ENCODE peak calls at places on chromosomes 11 and 22, in four cellular contexts. M is RWPE1, V is left ventricle myocardium inferior, F is left lung. R is an unnamed sample.

GRCh38 chr11:10407055-10407454 is 48.0 kb upstream of the AMPD3 start:
- DNase-seq in M (peak; percentile 66), V (no peak), F (no peak), R (no peak)

GRCh38 chr22:45268167-45268957 is 16.4 kb upstream of the UPK3A start:
- DNase-seq in M (no peak), V (no peak), F (no peak), R (no peak)

GRCh38 chr11:15327786-15328231 is 213.1 kb downstream of the INSC start:
- DNase-seq in M (peak; percentile 21), V (peak; percentile 33), F (no peak), R (peak; percentile 35)

GRCh38 chr11:134662629-134663360 is 250.8 kb upstream of the B3GAT1 start:
- DNase-seq in M (no peak), V (no peak), F (no peak), R (peak; percentile 6)

GRCh38 chr22:43244803-43245527 is 58.0 kb upstream of the TTLL12 start:
- DNase-seq in M (no peak), V (no peak), F (no peak), R (no peak)

GRCh38 chr11:2762451-2762850 is 62.7 kb upstream of the KCNQ1OT1 start:
- DNase-seq in M (no peak), V (no peak), F (no peak), R (no peak)

GRCh38 chr11:117900720-117901440 is 24.4 kb upstream of the FXYD6 start:
- DNase-seq in M (peak; percentile 30), V (no peak), F (no peak), R (no peak)

GRCh38 chr22:31652911-31653684 is 8.9 kb downstream of the PISD start:
- DNase-seq in M (no peak), V (no peak), F (no peak), R (no peak)

GRCh38 chr11:118001494-118001971 is 15.3 kb downstream of the IL10RA start:
- DNase-seq in M (no peak), V (no peak), F (no peak), R (no peak)

GRCh38 chr11:15864021-15864805 is 492.1 kb downstream of the SOX6 start:
- DNase-seq in M (no peak), V (no peak), F (no peak), R (no peak)

GRCh38 chr11:129592191-129592590 is 216.5 kb downstream of the BARX2 start:
- DNase-seq in M (no peak), V (no peak), F (no peak), R (no peak)

GRCh38 chr11:122180435-122180834 is 64.4 kb upstream of the BLID start:
- DNase-seq in M (peak; percentile 78), V (no peak), F (no peak), R (no peak)

GRCh38 chr22:35357883-35358621 is 22.8 kb upstream of the HMOX1 start:
- DNase-seq in M (peak; percentile 76), V (no peak), F (no peak), R (no peak)

GRCh38 chr22:31944700-31945477 is 554 bp downstream of the YWHAH start:
- DNase-seq in M (peak; percentile 20), V (peak; percentile 65), F (peak; percentile 92), R (peak; percentile 41)

GRCh38 chr22:26416670-26417270 is 12.3 kb upstream of the ASPHD2 start:
- DNase-seq in M (peak; percentile 79), V (no peak), F (no peak), R (no peak)

GRCh38 chr11:11338304-11338703 is 14.7 kb downstream of the CSNK2A3 start:
- DNase-seq in M (no peak), V (no peak), F (no peak), R (no peak)

GRCh38 chr11:117045196-117045595 is 53.0 kb downstream of the SIK3 start:
- DNase-seq in M (no peak), V (no peak), F (no peak), R (no peak)

GRCh38 chr11:26319906-26320305 is 12.0 kb upstream of the ANO3 start:
- DNase-seq in M (no peak), V (no peak), F (no peak), R (no peak)

GRCh38 chr11:58059011-58059358 is 28.2 kb downstream of the OR6Q1 start:
- DNase-seq in M (peak; percentile 49), V (no peak), F (no peak), R (no peak)

GRCh38 chr11:534197-534591 is 1.2 kb downstream of the HRAS start:
- DNase-seq in M (no peak), V (no peak), F (no peak), R (peak; percentile 18)

GRCh38 chr11:2940930-2941821 is 12.0 kb upstream of the PHLDA2 start:
- DNase-seq in M (no peak), V (no peak), F (peak; percentile 69), R (no peak)

GRCh38 chr11:128786507-128786906 is 80.6 kb downstream of the KCNJ1 start:
- DNase-seq in M (no peak), V (no peak), F (no peak), R (no peak)

GRCh38 chr11:80007616-80008015 is 566.8 kb upstream of the TENM4 start:
- DNase-seq in M (no peak), V (no peak), F (no peak), R (no peak)

GRCh38 chr11:76646882-76647534 is 23.5 kb downstream of the LRRC32 start:
- DNase-seq in M (no peak), V (no peak), F (no peak), R (no peak)

GRCh38 chr11:128917144-128917684 is 25.5 kb downstream of the TP53AIP1 start:
- DNase-seq in M (no peak), V (peak; percentile 0), F (no peak), R (no peak)

GRCh38 chr22:48941903-48942625 is 885.6 kb downstream of the BRD1 start:
- DNase-seq in M (no peak), V (no peak), F (no peak), R (peak; percentile 1)

GRCh38 chr22:28410050-28410816 is 269.4 kb downstream of the TTC28 start:
- DNase-seq in M (no peak), V (no peak), F (no peak), R (no peak)

GRCh38 chr11:61609970-61610347 is 29.1 kb upstream of the SYT7 start:
- DNase-seq in M (no peak), V (no peak), F (no peak), R (no peak)
- H3K27ac ChIP-seq in M (no peak overlapping the region), V (no peak overlapping the region), F (no peak overlapping the region), R (no peak overlapping the region)

GRCh38 chr22:24305260-24305692 is 34.6 kb downstream of the SPECC1L start:
- DNase-seq in M (no peak), V (no peak), F (no peak), R (no peak)
- H3K27ac ChIP-seq in M (no peak overlapping the region), V (peak overlapping the region; percentile 77), F (peak overlapping the region; percentile 52), R (no peak overlapping the region)

GRCh38 chr11:33931032-33931431 is 39.2 kb upstream of the LMO2 start:
- DNase-seq in M (no peak), V (no peak), F (no peak), R (no peak)

GRCh38 chr11:33930317-33931021 is 38.6 kb upstream of the LMO2 start:
- DNase-seq in M (no peak), V (peak; percentile 17), F (no peak), R (no peak)

GRCh38 chr11:33932721-33933120 is 40.8 kb upstream of the LMO2 start:
- DNase-seq in M (no peak), V (no peak), F (no peak), R (peak; percentile 60)

GRCh38 chr11:33928564-33928963 is 36.7 kb upstream of the LMO2 start:
- DNase-seq in M (no peak), V (no peak), F (no peak), R (no peak)

DNA sequence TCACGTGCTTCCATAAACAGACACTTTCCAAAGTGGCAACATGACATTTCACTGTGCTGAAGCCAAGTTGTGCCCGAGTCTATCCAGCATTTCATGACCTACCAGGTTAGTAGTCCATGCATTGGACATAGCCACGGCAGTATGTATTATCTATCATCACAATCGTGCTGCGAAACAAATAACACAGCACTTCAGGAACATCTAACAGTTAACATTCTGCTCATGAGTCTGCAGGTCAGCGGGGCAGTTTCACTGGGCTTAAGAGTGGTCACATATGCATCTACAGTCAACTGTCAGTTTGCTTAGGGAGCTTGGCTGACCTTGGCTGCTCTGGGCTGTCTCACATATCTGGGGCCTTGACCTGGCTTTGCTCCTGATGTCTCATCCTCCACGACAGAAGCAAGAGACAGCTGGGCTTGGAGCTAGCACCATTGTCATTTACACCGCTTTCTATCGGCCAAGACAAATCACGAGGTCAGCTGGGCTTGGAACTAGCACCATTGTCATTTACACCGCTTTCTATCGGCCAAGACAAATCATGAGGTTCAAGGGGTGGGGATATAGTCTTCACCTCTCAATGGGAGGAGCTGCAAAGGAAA is 35.2 kb upstream of the LMO2 start:
- DNase-seq in M (no peak), V (no peak), F (no peak), R (peak; percentile 70)
- H3K27ac ChIP-seq in M (no peak overlapping the region), V (no peak overlapping the region), F (no peak overlapping the region), R (no peak overlapping the region)

DNA sequence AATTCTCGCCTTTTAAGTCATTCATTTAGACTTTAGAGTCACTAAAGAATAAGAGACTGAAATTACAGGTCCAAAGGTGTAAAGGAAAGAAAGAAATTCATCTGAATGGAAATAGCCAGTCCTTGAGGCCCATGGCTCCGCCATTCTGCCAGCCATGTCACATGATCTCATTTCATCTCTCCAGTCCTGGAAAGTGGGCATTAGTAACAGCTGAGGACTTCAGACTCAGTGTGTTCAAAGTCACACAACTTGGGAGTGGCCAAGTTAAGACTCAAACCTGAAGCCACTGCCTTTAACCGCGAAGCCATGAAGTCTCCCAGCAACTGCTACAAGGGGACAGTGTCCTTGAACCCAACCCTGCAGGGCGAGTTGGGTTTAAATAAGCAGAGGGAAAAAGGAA is 103.7 kb downstream of the PRR5L start:
- DNase-seq in M (no peak), V (no peak), F (no peak), R (no peak)
- H3K27ac ChIP-seq in M (no peak overlapping the region), V (no peak overlapping the region), F (no peak overlapping the region), R (no peak overlapping the region)

GRCh38 chr11:113874096-113874919 is 1.1 kb downstream of the USP28 start:
- DNase-seq in M (peak; percentile 25), V (no peak), F (no peak), R (no peak)
- H3K27ac ChIP-seq in M (peak overlapping the region; percentile 87), V (peak overlapping the region; percentile 97), F (no peak overlapping the region), R (no peak overlapping the region)

DNA sequence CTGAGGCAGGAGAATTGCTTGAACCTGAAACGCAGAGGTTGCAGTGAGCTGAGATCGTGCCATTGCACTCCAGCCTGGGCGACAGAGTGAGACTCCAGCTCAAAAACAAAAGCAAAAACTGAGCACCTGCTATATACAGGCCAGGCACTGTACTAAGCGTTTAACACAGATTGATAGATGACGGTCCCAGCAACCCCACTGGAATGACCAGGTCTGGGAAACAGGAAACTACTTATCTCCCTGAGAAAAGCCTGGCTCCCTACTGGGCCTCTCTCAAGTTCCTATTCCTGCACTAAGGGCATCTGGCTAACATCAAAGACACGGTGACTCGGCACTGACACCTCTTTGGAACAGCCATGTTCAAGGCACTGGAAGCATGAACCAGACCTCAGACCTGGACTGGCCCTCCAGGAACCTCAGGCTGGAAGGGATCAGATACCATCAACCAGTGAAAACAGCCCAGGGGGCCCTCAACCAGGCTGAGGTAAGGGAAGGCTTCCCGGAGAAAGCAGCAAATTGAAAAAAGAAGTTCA is 16.6 kb downstream of the ARAP1 start:
- DNase-seq in M (no peak), V (peak; percentile 57), F (peak; percentile 13), R (no peak)
- H3K27ac ChIP-seq in M (peak overlapping the region; percentile 75), V (peak overlapping the region; percentile 70), F (peak overlapping the region; percentile 83), R (peak overlapping the region; percentile 73)

GRCh38 chr11:67031791-67032561 is 9.0 kb downstream of the SYT12 start:
- DNase-seq in M (no peak), V (no peak), F (no peak), R (peak; percentile 84)
- H3K27ac ChIP-seq in M (peak overlapping the region; percentile 99), V (no peak overlapping the region), F (no peak overlapping the region), R (peak overlapping the region; percentile 80)